ENCODE peak calls at places on chromosomes 4 and X, in seven cellular contexts. One of them, this sample, is unnamed.

GRCh38 chr4:40241936-40242590 is 45.2 kb downstream of the RHOH start:
- DNase-seq in progenitor cell of endocrine pancreas: no peak
- DNase-seq in upper lobe of right lung: no peak
- DNase-seq in posterior cingulate gyrus: no peak
- DNase-seq in NCI-H1092: no peak
- DNase-seq in smooth muscle cell of the brain vasculature: no peak
- DNase-seq in RWPE1: no peak
- DNase-seq in this sample: no peak

GRCh38 chr4:141609243-141609642 is 27.1 kb upstream of the IL15 start:
- DNase-seq in progenitor cell of endocrine pancreas: no peak
- DNase-seq in upper lobe of right lung: no peak
- DNase-seq in posterior cingulate gyrus: no peak
- DNase-seq in NCI-H1092: no peak
- DNase-seq in smooth muscle cell of the brain vasculature: no peak
- DNase-seq in RWPE1: no peak
- DNase-seq in this sample: no peak

GRCh38 chr4:125421547-125421946 is 106.8 kb downstream of the FAT4 start:
- DNase-seq in progenitor cell of endocrine pancreas: no peak
- DNase-seq in upper lobe of right lung: no peak
- DNase-seq in posterior cingulate gyrus: no peak
- DNase-seq in NCI-H1092: no peak
- DNase-seq in smooth muscle cell of the brain vasculature: no peak
- DNase-seq in RWPE1: no peak
- DNase-seq in this sample: no peak

GRCh38 chr4:104395219-104395618 is 99.5 kb downstream of the CXXC4 start:
- DNase-seq in progenitor cell of endocrine pancreas: no peak
- DNase-seq in upper lobe of right lung: no peak
- DNase-seq in posterior cingulate gyrus: no peak
- DNase-seq in NCI-H1092: peak; percentile 58
- DNase-seq in smooth muscle cell of the brain vasculature: no peak
- DNase-seq in RWPE1: no peak
- DNase-seq in this sample: no peak

GRCh38 chr4:12846368-12846767 is 637.8 kb downstream of the RAB28 start:
- DNase-seq in progenitor cell of endocrine pancreas: no peak
- DNase-seq in upper lobe of right lung: no peak
- DNase-seq in posterior cingulate gyrus: no peak
- DNase-seq in NCI-H1092: no peak
- DNase-seq in smooth muscle cell of the brain vasculature: no peak
- DNase-seq in RWPE1: no peak
- DNase-seq in this sample: no peak

GRCh38 chr4:155353923-155354540 is 22.7 kb downstream of the MAP9 start:
- DNase-seq in progenitor cell of endocrine pancreas: peak; percentile 47
- DNase-seq in upper lobe of right lung: peak; percentile 75
- DNase-seq in posterior cingulate gyrus: no peak
- DNase-seq in NCI-H1092: peak; percentile 0
- DNase-seq in smooth muscle cell of the brain vasculature: peak; percentile 26
- DNase-seq in RWPE1: peak; percentile 35
- DNase-seq in this sample: no peak

GRCh38 chr4:8843597-8843996 is 28.0 kb downstream of the HMX1 start:
- DNase-seq in progenitor cell of endocrine pancreas: no peak
- DNase-seq in upper lobe of right lung: no peak
- DNase-seq in posterior cingulate gyrus: no peak
- DNase-seq in NCI-H1092: no peak
- DNase-seq in smooth muscle cell of the brain vasculature: no peak
- DNase-seq in RWPE1: no peak
- DNase-seq in this sample: no peak

GRCh38 chrX:20361081-20361889 is 94.6 kb upstream of the RPS6KA3 start:
- DNase-seq in progenitor cell of endocrine pancreas: no peak
- DNase-seq in upper lobe of right lung: no peak
- DNase-seq in posterior cingulate gyrus: no peak
- DNase-seq in NCI-H1092: no peak
- DNase-seq in smooth muscle cell of the brain vasculature: no peak
- DNase-seq in RWPE1: no peak
- DNase-seq in this sample: no peak

GRCh38 chr4:174365018-174365587 is 81.4 kb downstream of the CEP44 start:
- DNase-seq in progenitor cell of endocrine pancreas: no peak
- DNase-seq in upper lobe of right lung: no peak
- DNase-seq in posterior cingulate gyrus: no peak
- DNase-seq in NCI-H1092: peak; percentile 34
- DNase-seq in smooth muscle cell of the brain vasculature: no peak
- DNase-seq in RWPE1: peak; percentile 8
- DNase-seq in this sample: no peak

GRCh38 chrX:41051303-41051702 is 33.9 kb upstream of the USP9X start:
- DNase-seq in progenitor cell of endocrine pancreas: no peak
- DNase-seq in upper lobe of right lung: no peak
- DNase-seq in posterior cingulate gyrus: no peak
- DNase-seq in NCI-H1092: no peak
- DNase-seq in smooth muscle cell of the brain vasculature: no peak
- DNase-seq in RWPE1: no peak
- DNase-seq in this sample: no peak

GRCh38 chrX:104306180-104306579 is 51.4 kb upstream of the ESX1 start:
- DNase-seq in progenitor cell of endocrine pancreas: no peak
- DNase-seq in upper lobe of right lung: no peak
- DNase-seq in posterior cingulate gyrus: no peak
- DNase-seq in NCI-H1092: no peak
- DNase-seq in smooth muscle cell of the brain vasculature: no peak
- DNase-seq in RWPE1: no peak
- DNase-seq in this sample: no peak

GRCh38 chrX:72123471-72124185 is 8.1 kb downstream of the RTL5 start:
- DNase-seq in progenitor cell of endocrine pancreas: no peak
- DNase-seq in upper lobe of right lung: no peak
- DNase-seq in posterior cingulate gyrus: no peak
- DNase-seq in NCI-H1092: no peak
- DNase-seq in smooth muscle cell of the brain vasculature: no peak
- DNase-seq in RWPE1: no peak
- DNase-seq in this sample: no peak

GRCh38 chr4:81214518-81215218 is 354 bp downstream of the PRKG2 start:
- DNase-seq in progenitor cell of endocrine pancreas: peak; percentile 41
- DNase-seq in upper lobe of right lung: peak; percentile 70
- DNase-seq in posterior cingulate gyrus: no peak
- DNase-seq in NCI-H1092: peak; percentile 30
- DNase-seq in smooth muscle cell of the brain vasculature: no peak
- DNase-seq in RWPE1: peak; percentile 13
- DNase-seq in this sample: no peak

GRCh38 chr4:24794111-24794860 is 1.1 kb upstream of the SOD3 start:
- DNase-seq in progenitor cell of endocrine pancreas: no peak
- DNase-seq in upper lobe of right lung: no peak
- DNase-seq in posterior cingulate gyrus: no peak
- DNase-seq in NCI-H1092: no peak
- DNase-seq in smooth muscle cell of the brain vasculature: no peak
- DNase-seq in RWPE1: no peak
- DNase-seq in this sample: no peak

GRCh38 chrX:15564981-15565579 is 35.7 kb downstream of the ACE2 start:
- DNase-seq in progenitor cell of endocrine pancreas: peak; percentile 19
- DNase-seq in upper lobe of right lung: peak; percentile 74
- DNase-seq in posterior cingulate gyrus: peak; percentile 25
- DNase-seq in NCI-H1092: peak; percentile 52
- DNase-seq in smooth muscle cell of the brain vasculature: peak; percentile 18
- DNase-seq in RWPE1: peak; percentile 34
- DNase-seq in this sample: no peak

GRCh38 chr4:75908555-75908954 is 6.3 kb upstream of the PPEF2 start:
- DNase-seq in progenitor cell of endocrine pancreas: no peak
- DNase-seq in upper lobe of right lung: no peak
- DNase-seq in posterior cingulate gyrus: no peak
- DNase-seq in NCI-H1092: no peak
- DNase-seq in smooth muscle cell of the brain vasculature: no peak
- DNase-seq in RWPE1: no peak
- DNase-seq in this sample: no peak

This sample was measured in activated naive CD4-positive, alpha-beta T cell.